ENCODE peak calls at places on chromosome X, in nine cellular contexts. D, M, K, E, I, P, S, L and Y are unnamed samples.

GRCh38 chrX:63417649-63418048 is 66.5 kb upstream of the SPIN4 start:
- DNase-seq in D (no peak), M (no peak), K (no peak), E (no peak), I (no peak), P (no peak), S (no peak), L (no peak), Y (no peak)

GRCh38 chrX:94430091-94430490 is 756.1 kb downstream of the FAM133A start:
- DNase-seq in D (no peak), M (no peak), K (no peak), E (no peak), I (no peak), P (no peak), S (no peak), L (no peak), Y (no peak)

GRCh38 chrX:1357993-1358392 is 21.4 kb downstream of the IL3RA start:
- DNase-seq in D (no peak), M (no peak), K (no peak), E (no peak), I (no peak), P (no peak), S (no peak), L (no peak), Y (no peak)

GRCh38 chrX:38886112-38886511 is 84.9 kb downstream of the MID1IP1 start:
- DNase-seq in D (no peak), M (no peak), K (no peak), E (no peak), I (no peak), P (no peak), S (no peak), L (no peak), Y (no peak)

GRCh38 chrX:116272328-116272727 is 101.8 kb downstream of the AGTR2 start:
- DNase-seq in D (no peak), M (no peak), K (peak; percentile 30), E (peak; percentile 31), I (no peak), P (no peak), S (peak; percentile 87), L (no peak), Y (peak; percentile 95)

GRCh38 chrX:129019412-129019811 is 503.9 kb downstream of the SMARCA1 start:
- DNase-seq in D (no peak), M (no peak), K (no peak), E (no peak), I (no peak), P (no peak), S (no peak), L (no peak), Y (no peak)

GRCh38 chrX:47566841-47567240 is 5.8 kb downstream of the ARAF start:
- DNase-seq in D (no peak), M (no peak), K (no peak), E (no peak), I (no peak), P (no peak), S (no peak), L (no peak), Y (no peak)

GRCh38 chrX:139932901-139933796 is at the start of gene ATP11C:
- DNase-seq in D (peak; percentile 82), M (peak; percentile 61), K (no peak), E (peak; percentile 38), I (peak; percentile 81), P (peak; percentile 88), S (peak; percentile 87), L (peak; percentile 85), Y (peak; percentile 84)

GRCh38 chrX:5458300-5458699 is 770.4 kb downstream of the NLGN4X start:
- DNase-seq in D (no peak), M (no peak), K (no peak), E (no peak), I (no peak), P (no peak), S (no peak), L (no peak), Y (no peak)

GRCh38 chrX:6292599-6292998 is 63.9 kb upstream of the NLGN4X start:
- DNase-seq in D (no peak), M (no peak), K (no peak), E (no peak), I (no peak), P (no peak), S (no peak), L (no peak), Y (no peak)

GRCh38 chrX:47502591-47503222 is 19.7 kb upstream of the ZNF41 start:
- DNase-seq in D (no peak), M (no peak), K (no peak), E (no peak), I (no peak), P (no peak), S (peak; percentile 65), L (no peak), Y (peak; percentile 68)

GRCh38 chrX:150872773-150873336 is 25.6 kb downstream of the CD99L2 start:
- DNase-seq in D (no peak), M (no peak), K (no peak), E (no peak), I (no peak), P (no peak), S (no peak), L (no peak), Y (no peak)

GRCh38 chrX:133746593-133746992 is 238.8 kb downstream of the GPC3 start:
- DNase-seq in D (no peak), M (no peak), K (no peak), E (no peak), I (no peak), P (no peak), S (no peak), L (no peak), Y (no peak)

GRCh38 chrX:48663241-48663640 is 20.4 kb upstream of the WAS start:
- DNase-seq in D (no peak), M (no peak), K (no peak), E (no peak), I (no peak), P (no peak), S (no peak), L (no peak), Y (peak; percentile 2)

GRCh38 chrX:1403228-1403627 is 11.3 kb upstream of the SLC25A6 start:
- DNase-seq in D (peak; percentile 22), M (no peak), K (no peak), E (no peak), I (no peak), P (peak; percentile 54), S (no peak), L (no peak), Y (no peak)

GRCh38 chrX:43333543-43333942 is 322.6 kb upstream of the MAOA start:
- DNase-seq in D (no peak), M (no peak), K (no peak), E (no peak), I (no peak), P (no peak), S (no peak), L (no peak), Y (peak; percentile 0)

GRCh38 chrX:53087378-53087777 is 5.2 kb downstream of the TSPYL2 start:
- DNase-seq in D (no peak), M (no peak), K (no peak), E (no peak), I (no peak), P (no peak), S (no peak), L (no peak), Y (no peak)

GRCh38 chrX:73987166-73987565 is 316.8 kb upstream of the ZCCHC13 start:
- DNase-seq in D (no peak), M (no peak), K (no peak), E (no peak), I (no peak), P (no peak), S (no peak), L (no peak), Y (peak; percentile 1)

GRCh38 chrX:23623797-23624196 is 43.5 kb upstream of the PRDX4 start:
- DNase-seq in D (no peak), M (no peak), K (no peak), E (no peak), I (no peak), P (no peak), S (no peak), L (no peak), Y (no peak)

GRCh38 chrX:97639526-97639925 is 755.8 kb downstream of the RPA4 start:
- DNase-seq in D (no peak), M (no peak), K (no peak), E (no peak), I (no peak), P (no peak), S (no peak), L (no peak), Y (no peak)

DNA sequence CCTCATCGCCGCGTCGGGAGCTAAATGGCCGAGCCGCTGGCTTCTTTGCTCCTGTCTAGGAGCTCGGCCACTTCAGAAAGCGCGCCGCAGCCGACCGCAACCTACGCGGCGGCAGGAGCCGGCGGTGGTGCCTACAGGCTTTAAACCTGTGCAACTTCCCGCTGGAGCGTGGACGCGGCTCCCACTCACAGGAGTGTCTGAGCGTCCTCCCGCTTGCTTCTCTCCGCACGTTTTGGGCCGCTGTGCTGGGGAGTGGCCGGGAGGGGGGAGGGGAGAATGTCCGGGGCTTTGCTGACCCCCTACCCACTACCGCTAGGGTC is 1.0 kb downstream of the NHSL2 start:
- DNase-seq in D (no peak), M (no peak), K (no peak), E (no peak), I (no peak), P (no peak), S (no peak), L (peak; percentile 19), Y (no peak)
- H3K4me3 ChIP-seq in D (peak overlapping the region; percentile 46), M (peak overlapping the region; percentile 51), K (peak overlapping the region; percentile 38), E (peak overlapping the region; percentile 56), I (peak overlapping the region; percentile 63), P (peak overlapping the region; percentile 44), S (peak overlapping the region; percentile 50), L (peak overlapping the region; percentile 47), Y (peak overlapping the region; percentile 41)

GRCh38 chrX:130083656-130084382 is 26.5 kb downstream of the ELF4 start:
- DNase-seq in D (peak; percentile 65), M (no peak), K (no peak), E (no peak), I (no peak), P (peak; percentile 65), S (no peak), L (no peak), Y (no peak)
- H3K4me3 ChIP-seq in D (no peak overlapping the region), M (no peak overlapping the region), K (no peak overlapping the region), E (no peak overlapping the region), I (no peak overlapping the region), P (no peak overlapping the region), S (no peak overlapping the region), L (no peak overlapping the region), Y (no peak overlapping the region)

GRCh38 chrX:19912-20571 is 261.1 kb upstream of the PLCXD1 start:
- DNase-seq in D (no peak), M (no peak), K (no peak), E (no peak), I (no peak), P (no peak), S (no peak), L (no peak), Y (no peak)
- H3K4me3 ChIP-seq in D (no peak overlapping the region), M (no peak overlapping the region), K (peak overlapping the region; percentile 34), E (peak overlapping the region; percentile 13), I (no peak overlapping the region), P (no peak overlapping the region), S (peak overlapping the region; percentile 17), L (peak overlapping the region; percentile 23), Y (peak overlapping the region; percentile 17)

DNA sequence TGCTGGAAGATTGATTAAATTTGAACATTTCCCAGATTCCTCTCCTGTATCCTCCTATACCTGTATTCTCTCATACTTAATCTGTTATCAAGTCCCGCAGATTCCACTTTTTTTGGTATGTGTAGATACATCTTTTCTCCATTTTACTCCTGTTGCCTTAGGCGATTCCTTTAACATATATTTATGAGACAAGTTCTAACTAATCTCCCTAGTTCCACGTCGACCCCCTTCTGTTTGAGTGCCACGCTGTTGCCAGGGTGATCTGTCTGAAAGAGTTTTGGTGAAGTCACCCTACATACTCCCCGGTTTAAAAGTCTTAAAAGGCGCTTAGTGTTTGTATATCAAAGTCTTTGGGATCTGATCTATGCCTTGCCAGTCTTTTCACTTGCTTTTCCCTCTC is 2.4 kb downstream of the HNRNPH2 start:
- DNase-seq in D (no peak), M (no peak), K (no peak), E (no peak), I (no peak), P (no peak), S (no peak), L (no peak), Y (no peak)
- H3K4me3 ChIP-seq in D (peak overlapping the region; percentile 65), M (peak overlapping the region; percentile 64), K (no peak overlapping the region), E (peak overlapping the region; percentile 77), I (peak overlapping the region; percentile 78), P (peak overlapping the region; percentile 71), S (peak overlapping the region; percentile 76), L (no peak overlapping the region), Y (peak overlapping the region; percentile 26)